ENCODE peak calls at places on chromosome 14, in nine cellular contexts. M is GM12892, C is ovary, Q is stomach, O is lower leg skin, B is HCT116, K is sigmoid colon, T is esophagus squamous epithelium, U is thyroid gland. P is an unnamed sample.

GRCh38 chr14:80981156-80981555 is 25.7 kb downstream of the TSHR start:
- DNase-seq in M (no peak), C (no peak), Q (no peak), O (no peak), B (no peak), K (no peak), T (no peak), U (no peak), P (no peak)

GRCh38 chr14:72444701-72445100 is 449.2 kb downstream of the DPF3 start:
- DNase-seq in M (no peak), C (no peak), Q (no peak), O (no peak), B (no peak), K (no peak), T (no peak), U (no peak), P (no peak)

GRCh38 chr14:21537088-21537424 is 10.9 kb upstream of the SALL2 start:
- DNase-seq in M (no peak), C (no peak), Q (no peak), O (no peak), B (no peak), K (no peak), T (no peak), U (no peak), P (no peak)

GRCh38 chr14:101102875-101103274 is 199.4 kb upstream of the RTL1 start:
- DNase-seq in M (no peak), C (no peak), Q (no peak), O (no peak), B (no peak), K (peak; percentile 47), T (no peak), U (no peak), P (no peak)

GRCh38 chr14:54446201-54446693 is 5.1 kb upstream of the CNIH1 start:
- DNase-seq in M (no peak), C (peak; percentile 38), Q (no peak), O (no peak), B (no peak), K (no peak), T (no peak), U (peak; percentile 90), P (no peak)

GRCh38 chr14:94121485-94121884 is 7.9 kb downstream of the IFI27L2 start:
- DNase-seq in M (no peak), C (no peak), Q (no peak), O (peak; percentile 37), B (no peak), K (peak; percentile 50), T (no peak), U (no peak), P (no peak)

GRCh38 chr14:54000341-54000811 is 43.8 kb upstream of the BMP4 start:
- DNase-seq in M (no peak), C (no peak), Q (no peak), O (no peak), B (no peak), K (no peak), T (no peak), U (no peak), P (no peak)

GRCh38 chr14:75234173-75234855 is 44.3 kb upstream of the FOS start:
- DNase-seq in M (no peak), C (peak; percentile 39), Q (no peak), O (no peak), B (peak; percentile 38), K (peak; percentile 83), T (no peak), U (no peak), P (peak; percentile 42)

GRCh38 chr14:96625436-96625945 is 123.3 kb downstream of the PAPOLA start:
- DNase-seq in M (no peak), C (no peak), Q (no peak), O (peak; percentile 68), B (no peak), K (no peak), T (no peak), U (no peak), P (no peak)

GRCh38 chr14:67186369-67186768 is 2.9 kb upstream of the GARIN2 start:
- DNase-seq in M (no peak), C (no peak), Q (no peak), O (no peak), B (no peak), K (no peak), T (no peak), U (no peak), P (no peak)

GRCh38 chr14:102590667-102591099 is 1.8 kb upstream of the RCOR1 start:
- DNase-seq in M (no peak), C (peak; percentile 39), Q (peak; percentile 45), O (no peak), B (peak; percentile 54), K (no peak), T (no peak), U (peak; percentile 22), P (peak; percentile 61)

GRCh38 chr14:31561155-31561846 is at the start of gene NUBPL:
- DNase-seq in M (peak; percentile 79), C (peak; percentile 92), Q (peak; percentile 96), O (peak; percentile 99), B (peak; percentile 88), K (peak; percentile 98), T (peak; percentile 70), U (peak; percentile 95), P (peak; percentile 71)
- TF ChIP-seq POLR2A in M (peak; percentile 89), C (peak; percentile 36), Q (no peak), O (no peak), B (peak; percentile 75), K (peak; percentile 36), T (no peak), U (peak; percentile 59), P (peak; percentile 58)

GRCh38 chr14:35416108-35416750 is 11.7 kb upstream of the NFKBIA start:
- DNase-seq in M (no peak), C (no peak), Q (no peak), O (no peak), B (no peak), K (no peak), T (no peak), U (no peak), P (no peak)
- TF ChIP-seq POLR2A in M (no peak), C (no peak), Q (no peak), O (no peak), B (no peak), K (no peak), T (no peak), U (no peak), P (no peak)

GRCh38 chr14:103920981-103921854 is 7.0 kb upstream of the TDRD9 start:
- DNase-seq in M (peak; percentile 92), C (peak; percentile 88), Q (peak; percentile 93), O (peak; percentile 98), B (peak; percentile 86), K (peak; percentile 94), T (peak; percentile 58), U (peak; percentile 94), P (peak; percentile 95)
- TF ChIP-seq POLR2A in M (peak; percentile 89), C (peak; percentile 48), Q (no peak), O (peak; percentile 9), B (peak; percentile 84), K (peak; percentile 56), T (no peak), U (peak; percentile 78), P (peak; percentile 68)

GRCh38 chr14:105420976-105421674 is 1.5 kb downstream of the MTA1 start:
- DNase-seq in M (peak; percentile 45), C (no peak), Q (no peak), O (peak; percentile 84), B (no peak), K (no peak), T (no peak), U (no peak), P (no peak)

GRCh38 chr14:105418269-105419054 is 1.2 kb upstream of the MTA1 start:
- DNase-seq in M (no peak), C (no peak), Q (no peak), O (no peak), B (no peak), K (no peak), T (no peak), U (no peak), P (no peak)

GRCh38 chr14:105420141-105420975 is 731 bp downstream of the MTA1 start:
- DNase-seq in M (peak; percentile 63), C (no peak), Q (no peak), O (no peak), B (no peak), K (no peak), T (no peak), U (no peak), P (no peak)

GRCh38 chr14:105419055-105419304 is 647 bp upstream of the MTA1 start:
- DNase-seq in M (peak; percentile 11), C (no peak), Q (no peak), O (no peak), B (no peak), K (no peak), T (no peak), U (no peak), P (no peak)

DNA sequence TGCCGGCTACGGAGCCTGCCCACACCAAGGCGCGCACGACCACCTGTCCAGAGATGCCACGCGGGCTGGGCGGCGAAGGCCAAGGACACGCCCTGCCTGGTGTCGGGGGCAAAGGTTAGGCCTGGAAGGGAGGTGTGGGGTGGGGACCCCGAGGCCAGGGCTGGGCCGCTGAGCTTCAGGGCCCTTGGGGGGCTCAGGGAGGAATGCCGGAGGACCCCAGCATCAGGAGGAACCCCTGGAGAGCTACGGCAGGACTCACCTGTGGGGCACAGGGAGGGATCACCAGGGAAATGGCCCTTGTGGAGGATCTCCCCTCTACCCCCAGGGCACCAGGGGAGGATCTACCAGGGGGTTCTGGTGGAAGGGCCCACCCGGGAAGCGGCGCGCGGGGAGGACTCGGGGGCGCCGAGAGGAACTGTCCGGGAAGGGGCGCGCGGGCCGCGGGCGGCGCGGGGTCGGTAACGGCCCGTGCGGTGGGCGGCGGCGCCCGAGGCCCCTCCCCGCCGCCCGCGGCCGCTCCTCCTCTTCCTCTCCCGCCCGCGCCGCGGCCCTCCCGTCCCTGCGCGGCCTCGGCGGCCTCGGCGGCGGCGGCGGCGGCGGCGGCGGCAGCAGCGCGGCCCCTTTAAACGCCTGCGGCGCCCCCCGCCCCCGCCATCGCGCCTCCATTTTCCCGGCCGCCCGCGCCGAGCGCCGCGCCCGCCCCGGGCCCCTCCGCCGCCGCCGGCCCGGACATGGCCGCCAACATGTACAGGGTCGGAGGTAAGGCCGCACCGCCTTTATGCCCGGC is at the start of gene MTA1:
- DNase-seq in M (peak; percentile 79), C (no peak), Q (peak; percentile 56), O (peak; percentile 84), B (no peak), K (no peak), T (no peak), U (peak; percentile 48), P (peak; percentile 71)
- TF ChIP-seq POLR2A in M (no peak), C (no peak), Q (no peak), O (no peak), B (no peak), K (no peak), T (no peak), U (peak; percentile 51), P (peak; percentile 26)

GRCh38 chr14:105474478-105475268 is at the start of gene CRIP2:
- DNase-seq in M (peak; percentile 80), C (no peak), Q (no peak), O (no peak), B (no peak), K (no peak), T (no peak), U (peak; percentile 59), P (peak; percentile 84)
- TF ChIP-seq POLR2A in M (no peak), C (peak; percentile 19), Q (no peak), O (no peak), B (no peak), K (no peak), T (no peak), U (peak; percentile 64), P (peak; percentile 55)

GRCh38 chr14:37595809-37596595 is 573 bp downstream of the TTC6 start:
- DNase-seq in M (no peak), C (no peak), Q (peak; percentile 68), O (no peak), B (peak; percentile 28), K (no peak), T (no peak), U (no peak), P (no peak)
- TF ChIP-seq POLR2A in M (no peak), C (no peak), Q (no peak), O (no peak), B (no peak), K (no peak), T (no peak), U (no peak), P (no peak)

P was measured in H54.